ENCODE peak calls at places on chromosomes 4 and X, in four cellular contexts. U, E, I and G are unnamed samples.

GRCh38 chr4:125085-125820 is 952 bp downstream of the ZNF718 start:
- DNase-seq in U (no peak), E (peak), I (no peak), G (no peak)

GRCh38 chr4:144575181-144575580 is 70.8 kb upstream of the HHIP start:
- DNase-seq in U (no peak), E (no peak), I (no peak), G (no peak)

GRCh38 chrX:11341274-11342256 is 48.4 kb downstream of the AMELX start:
- DNase-seq in U (peak), E (peak), I (no peak), G (peak)

GRCh38 chr4:155999743-156000142 is 46.1 kb upstream of the CTSO start:
- DNase-seq in U (no peak), E (peak), I (no peak), G (no peak)

GRCh38 chr4:141154725-141155124 is 21.5 kb upstream of the RNF150 start:
- DNase-seq in U (no peak), E (no peak), I (no peak), G (no peak)

GRCh38 chrX:952816-953215 is 259.6 kb downstream of the CRLF2 start:
- DNase-seq in U (no peak), E (no peak), I (no peak), G (no peak)

GRCh38 chr4:180099962-180100361 is 2143.2 kb upstream of the TENM3 start:
- DNase-seq in U (no peak), E (no peak), I (no peak), G (no peak)

GRCh38 chrX:53930513-53931380 is 113.5 kb downstream of the PHF8 start:
- DNase-seq in U (no peak), E (no peak), I (peak), G (no peak)

GRCh38 chr4:5500165-5500564 is 208.2 kb downstream of the EVC2 start:
- DNase-seq in U (no peak), E (no peak), I (no peak), G (no peak)

GRCh38 chr4:179307297-179308136 is 1865.3 kb upstream of the AGA start:
- DNase-seq in U (no peak), E (no peak), I (peak), G (no peak)

GRCh38 chr4:123257563-123257962 is 139.0 kb upstream of the SPRY1 start:
- DNase-seq in U (no peak), E (no peak), I (no peak), G (no peak)

GRCh38 chrX:147950352-147950751 is 30.8 kb upstream of the FMR1NB start:
- DNase-seq in U (no peak), E (no peak), I (no peak), G (no peak)

GRCh38 chr4:76582074-76582816 is 147.2 kb downstream of the SHROOM3 start:
- DNase-seq in U (peak), E (no peak), I (no peak), G (no peak)

GRCh38 chr4:23238848-23239247 is 546.1 kb downstream of the GBA3 start:
- DNase-seq in U (no peak), E (no peak), I (no peak), G (no peak)

GRCh38 chr4:56410247-56410646 is 23.0 kb upstream of the AASDH start:
- DNase-seq in U (peak), E (no peak), I (peak), G (peak)

GRCh38 chr4:145935253-145936141 is 3.1 kb downstream of the ZNF827 start:
- DNase-seq in U (no peak), E (peak), I (no peak), G (no peak)

GRCh38 chr4:74433043-74433442 is 11.9 kb upstream of the AREG start:
- DNase-seq in U (no peak), E (no peak), I (no peak), G (no peak)

GRCh38 chr4:189117426-189117825 is 823.2 kb upstream of the FRG1 start:
- DNase-seq in U (no peak), E (no peak), I (no peak), G (no peak)

GRCh38 chr4:138891610-138892009 is 124.0 kb upstream of the NOCT start:
- DNase-seq in U (no peak), E (no peak), I (no peak), G (no peak)

GRCh38 chr4:177519481-177520270 is 77.4 kb upstream of the AGA start:
- DNase-seq in U (no peak), E (no peak), I (no peak), G (no peak)

GRCh38 chr4:96736352-96736889 is 896.5 kb downstream of the PDHA2 start:
- DNase-seq in U (no peak), E (no peak), I (no peak), G (no peak)

GRCh38 chr4:4339504-4340085 is 47.3 kb upstream of the NSG1 start:
- DNase-seq in U (no peak), E (no peak), I (no peak), G (no peak)

GRCh38 chr4:6663596-6664393 is 23.3 kb downstream of the MRFAP1 start:
- DNase-seq in U (no peak), E (no peak), I (no peak), G (no peak)
- H3K4me3 ChIP-seq in U (peak), E (peak), I (no peak), G (peak)

GRCh38 chr4:1285790-1286553 is 3.7 kb upstream of the MAEA start:
- DNase-seq in U (no peak), E (no peak), I (no peak), G (no peak)
- TF ChIP-seq CTCF in U (peak), E (no peak), I (peak), G (peak)

GRCh38 chr4:6660430-6660829 is 19.9 kb downstream of the MRFAP1 start:
- DNase-seq in U (no peak), E (no peak), I (no peak), G (no peak)

GRCh38 chr4:6659897-6660296 is 19.4 kb downstream of the MRFAP1 start:
- DNase-seq in U (no peak), E (no peak), I (no peak), G (no peak)

GRCh38 chr4:6658635-6659075 is 18.2 kb downstream of the MRFAP1 start:
- DNase-seq in U (no peak), E (peak), I (no peak), G (no peak)

GRCh38 chr4:6657242-6658203 is 17.0 kb downstream of the MRFAP1 start:
- DNase-seq in U (no peak), E (no peak), I (no peak), G (no peak)

DNA sequence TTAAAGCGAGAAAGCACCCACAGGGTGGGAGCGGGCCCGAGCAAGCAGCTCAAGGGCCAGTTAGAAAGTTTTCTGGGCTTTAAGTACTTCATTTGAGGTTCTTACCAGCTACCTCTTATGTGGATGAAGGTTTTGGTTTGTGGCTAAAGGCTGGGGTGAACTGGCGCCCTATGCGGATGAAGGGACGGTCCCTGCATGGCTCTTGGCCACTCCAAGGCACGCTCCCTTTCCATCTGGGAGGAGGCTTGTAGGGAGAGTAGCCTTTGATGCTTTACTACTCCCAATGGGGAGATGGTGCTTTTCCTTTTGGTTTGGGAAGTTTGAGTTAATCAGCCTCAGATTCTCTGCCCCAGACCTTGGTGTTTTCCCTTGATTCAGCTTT is 17.7 kb downstream of the MRFAP1 start:
- DNase-seq in U (no peak), E (no peak), I (no peak), G (no peak)
- H3K4me3 ChIP-seq in U (no peak), E (peak), I (no peak), G (no peak)

GRCh38 chrX:41005445-41005992 is 79.7 kb upstream of the USP9X start:
- DNase-seq in U (no peak), E (no peak), I (no peak), G (no peak)

GRCh38 chrX:41014776-41015175 is 70.5 kb upstream of the USP9X start:
- DNase-seq in U (no peak), E (no peak), I (no peak), G (no peak)

GRCh38 chrX:41009816-41010187 is 75.4 kb upstream of the USP9X start:
- DNase-seq in U (no peak), E (no peak), I (no peak), G (no peak)

GRCh38 chrX:41010188-41010846 is 74.9 kb upstream of the USP9X start:
- DNase-seq in U (peak), E (peak), I (peak), G (peak)
- TF ChIP-seq CTCF in U (peak), E (peak), I (peak), G (peak)

DNA sequence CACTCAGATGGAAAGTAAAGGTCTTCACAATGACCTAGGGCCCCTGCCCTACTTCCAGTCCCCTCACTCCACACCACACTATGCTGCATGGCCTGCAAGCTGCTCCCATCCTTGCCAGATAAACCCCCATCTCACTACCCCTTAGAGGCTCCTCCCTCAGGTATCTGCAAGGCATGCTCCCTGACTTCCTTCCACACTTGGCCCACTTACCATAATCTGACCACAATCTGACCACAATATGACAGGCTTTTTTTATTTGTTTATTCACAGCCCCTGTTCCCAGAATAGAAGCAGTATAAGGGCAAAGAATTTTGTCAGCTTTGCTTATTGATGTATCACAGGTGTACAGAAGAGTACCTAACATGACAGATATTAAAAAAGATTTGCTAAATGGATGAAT is 124.7 kb downstream of the CAMK2D start:
- DNase-seq in U (no peak), E (no peak), I (peak), G (no peak)
- H3K4me3 ChIP-seq in U (no peak), E (no peak), I (no peak), G (no peak)